ENCODE peak calls at places on chromosomes 5 and 9, in six cellular contexts. K, N, I, D, S and F are unnamed samples.

GRCh38 chr9:73152445-73152844 is 780 bp downstream of the ANXA1 start:
- DNase-seq in I (no peak), S (peak), N (no peak), D (peak), K (peak), F (no peak)

GRCh38 chr9:78982849-78983248 is 588.9 kb upstream of the TLE4 start:
- DNase-seq in S (no peak), K (peak), I (no peak), D (peak), N (no peak), F (peak)

GRCh38 chr5:170363671-170364070 is 25.5 kb downstream of the KCNMB1 start:
- DNase-seq in S (no peak), D (no peak), K (no peak), I (no peak), N (peak), F (no peak)

GRCh38 chr9:123470121-123470851 is 114.3 kb downstream of the CRB2 start:
- DNase-seq in I (no peak), S (no peak), N (peak), D (no peak), K (no peak), F (no peak)

GRCh38 chr9:70362952-70363351 is 51.5 kb downstream of the KLF9 start:
- DNase-seq in I (no peak), S (no peak), D (no peak), N (no peak), K (no peak), F (no peak)

GRCh38 chr5:31921852-31922305 is 252.2 kb downstream of the GOLPH3 start:
- DNase-seq in K (peak), I (no peak), S (peak), D (peak), N (no peak), F (no peak)

GRCh38 chr5:96714951-96715451 is 52.8 kb downstream of the CAST start:
- DNase-seq in I (peak), D (no peak), S (peak), K (peak), N (peak), F (peak)

GRCh38 chr5:97182571-97183099 is 412 bp downstream of the RIOK2 start:
- DNase-seq in N (peak), K (no peak), S (no peak), I (no peak), D (no peak), F (peak)

GRCh38 chr5:6872441-6873160 is 159.4 kb downstream of the TENT4A start:
- DNase-seq in I (no peak), D (no peak), K (no peak), S (no peak), N (no peak), F (no peak)

GRCh38 chr5:138844812-138845513 is 30.2 kb downstream of the LRRTM2 start:
- DNase-seq in S (no peak), I (no peak), N (no peak), D (peak), K (peak), F (peak)